ENCODE peak calls at places on chromosomes 16 and 17, in six cellular contexts. G is stimulated activated CD4-positive, alpha-beta T cell treated with anti-CD3 and anti-CD28 coated beads, Interleukin-1b, Interleukin-23, amount 100 ng/mL, for 1 hour; D is NCI-H524; W is ACHN; R is T-cell; E is A172. C is an unnamed sample.

GRCh38 chr17:50766222-50767023 is 895 bp downstream of the ANKRD40CL start:
- DNase-seq in G (no peak), D (no peak), W (no peak), R (no peak), E (no peak), C (peak)

GRCh38 chr17:72609501-72609900 is 483.0 kb downstream of the SLC39A11 start:
- DNase-seq in G (no peak), D (no peak), W (peak), R (no peak), E (peak), C (no peak)

GRCh38 chr16:35195173-35195863 is 1735.9 kb downstream of the TP53TG3F start:
- DNase-seq in G (no peak), D (no peak), W (no peak), R (no peak), E (no peak), C (no peak)

GRCh38 chr16:89347807-89348206 is 130.3 kb downstream of the ZNF778 start:
- DNase-seq in G (no peak), D (no peak), W (no peak), R (no peak), E (no peak), C (no peak)

GRCh38 chr17:81328925-81329278 is 33.8 kb upstream of the SLC38A10 start:
- DNase-seq in G (no peak), D (no peak), W (peak), R (no peak), E (peak), C (no peak)

GRCh38 chr17:35795007-35795870 is at the start of gene MMP28:
- DNase-seq in G (no peak), D (peak), W (peak), R (peak), E (peak), C (peak)

GRCh38 chr17:35931794-35932419 is 1.3 kb upstream of the RDM1 start:
- DNase-seq in G (no peak), D (no peak), W (peak), R (no peak), E (peak), C (no peak)

GRCh38 chr17:38867179-38867994 is 2.5 kb upstream of the LASP1 start:
- DNase-seq in G (no peak), D (peak), W (peak), R (peak), E (peak), C (peak)

GRCh38 chr16:11372924-11373306 is 27.7 kb downstream of the RMI2 start:
- DNase-seq in G (no peak), D (no peak), W (no peak), R (no peak), E (no peak), C (no peak)

GRCh38 chr17:17401271-17401781 is 75.5 kb upstream of the MED9 start:
- DNase-seq in G (no peak), D (no peak), W (peak), R (no peak), E (peak), C (no peak)

GRCh38 chr17:82658331-82658730 is 10.1 kb upstream of the WDR45B start:
- DNase-seq in G (no peak), D (no peak), W (no peak), R (no peak), E (no peak), C (no peak)

GRCh38 chr17:50487213-50488096 is 8.8 kb downstream of the RSAD1 start:
- DNase-seq in G (no peak), D (no peak), W (peak), R (no peak), E (peak), C (no peak)

GRCh38 chr17:8124350-8125195 is 667 bp upstream of the HES7 start:
- DNase-seq in G (no peak), D (no peak), W (peak), R (no peak), E (no peak), C (peak)

GRCh38 chr16:3645504-3646347 is 8.8 kb upstream of the DNASE1 start:
- DNase-seq in G (no peak), D (no peak), W (no peak), R (no peak), E (no peak), C (peak)

GRCh38 chr16:85290626-85291301 is 178.5 kb upstream of the CIBAR2 start:
- DNase-seq in G (no peak), D (no peak), W (no peak), R (no peak), E (no peak), C (no peak)

GRCh38 chr17:19768046-19768782 is 20.1 kb upstream of the ALDH3A1 start:
- DNase-seq in G (no peak), D (no peak), W (no peak), R (no peak), E (no peak), C (no peak)

GRCh38 chr17:28173801-28174200 is 131.3 kb downstream of the NLK start:
- DNase-seq in G (no peak), D (no peak), W (no peak), R (no peak), E (no peak), C (peak)

GRCh38 chr16:30867747-30868146 is 26.1 kb downstream of the BCL7C start:
- DNase-seq in G (no peak), D (no peak), W (peak), R (no peak), E (peak), C (peak)

GRCh38 chr16:29664133-29664912 is 1.3 kb downstream of the SPN start:
- DNase-seq in G (no peak), D (no peak), W (no peak), R (peak), E (no peak), C (no peak)

GRCh38 chr16:12087901-12088364 is 111.4 kb downstream of the SNX29 start:
- DNase-seq in G (no peak), D (no peak), W (no peak), R (no peak), E (no peak), C (no peak)

GRCh38 chr17:48228720-48229119 is 121.2 kb downstream of the SNX11 start:
- DNase-seq in G (no peak), D (no peak), W (no peak), R (no peak), E (no peak), C (no peak)

GRCh38 chr17:68290268-68290954 is 516 bp downstream of the SLC16A6 start:
- DNase-seq in G (no peak), D (peak), W (no peak), R (peak), E (no peak), C (peak)

GRCh38 chr16:57260294-57260929 is 15.4 kb downstream of the ARL2BP start:
- DNase-seq in G (no peak), D (no peak), W (peak), R (peak), E (peak), C (peak)

GRCh38 chr17:63635787-63636186 is 13.6 kb downstream of the MAP3K3 start:
- DNase-seq in G (no peak), D (no peak), W (no peak), R (no peak), E (no peak), C (no peak)

GRCh38 chr16:84712801-84713775 is 13.3 kb downstream of the USP10 start:
- DNase-seq in G (no peak), D (no peak), W (no peak), R (no peak), E (no peak), C (no peak)

GRCh38 chr17:13704333-13704732 is 102.6 kb upstream of the HS3ST3A1 start:
- DNase-seq in G (no peak), D (no peak), W (peak), R (no peak), E (peak), C (no peak)

GRCh38 chr17:14330492-14330920 is 29.6 kb downstream of the HS3ST3B1 start:
- DNase-seq in G (no peak), D (no peak), W (no peak), R (no peak), E (no peak), C (no peak)

GRCh38 chr17:13016881-13017622 is 775 bp downstream of the ELAC2 start:
- DNase-seq in G (no peak), D (no peak), W (peak), R (no peak), E (no peak), C (no peak)

GRCh38 chr17:12209792-12210191 is 189.1 kb downstream of the MAP2K4 start:
- DNase-seq in G (no peak), D (no peak), W (no peak), R (no peak), E (no peak), C (no peak)

GRCh38 chr17:32496348-32497078 is 9.7 kb downstream of the CDK5R1 start:
- DNase-seq in G (no peak), D (no peak), W (peak), R (no peak), E (peak), C (no peak)

C was measured in hepatocyte.